ENCODE peak calls at places on chromosome 12, in eight cellular contexts. M is heart left ventricle, C is choroid plexus epithelial cell, N is astrocyte of the spinal cord, K is breast epithelium, T is left ventricle myocardium inferior, Q is fibroblast of pulmonary artery, L is BJ. F is an unnamed sample.

GRCh38 chr12:131642101-131642540 is 68.8 kb upstream of the SFSWAP start:
- DNase-seq in T (no peak), M (no peak), C (no peak), N (no peak), Q (no peak), K (no peak), L (no peak), F (no peak)

GRCh38 chr12:106001819-106002218 is 136.9 kb downstream of the NUAK1 start:
- DNase-seq in Q (no peak), C (no peak), T (no peak), N (no peak), K (no peak), M (no peak), L (no peak), F (no peak)

GRCh38 chr12:89863332-89863938 is 154.8 kb upstream of the ATP2B1 start:
- DNase-seq in Q (no peak), T (no peak), L (no peak), K (no peak), N (no peak), C (no peak), M (no peak), F (no peak)

GRCh38 chr12:4700621-4701026 is 19.6 kb upstream of the GALNT8 start:
- DNase-seq in N (peak), M (peak), T (peak), C (peak), K (no peak), L (no peak), Q (peak), F (no peak)

GRCh38 chr12:15854916-15855315 is 27.3 kb upstream of the STRAP start:
- DNase-seq in T (no peak), M (no peak), Q (no peak), K (no peak), C (no peak), L (no peak), N (no peak), F (no peak)

GRCh38 chr12:9750276-9751203 is 10.2 kb downstream of the CD69 start:
- DNase-seq in L (no peak), C (peak), M (peak), N (peak), T (no peak), K (no peak), Q (peak), F (peak)

GRCh38 chr12:31362115-31362758 is 36.3 kb upstream of the SINHCAF start:
- DNase-seq in C (peak), M (no peak), N (no peak), K (no peak), T (no peak), L (no peak), Q (no peak), F (no peak)

GRCh38 chr12:41968661-41969060 is 176.0 kb downstream of the GXYLT1 start:
- DNase-seq in M (no peak), C (no peak), K (no peak), T (no peak), Q (no peak), L (no peak), N (no peak), F (no peak)

GRCh38 chr12:93125126-93125525 is 196.0 kb upstream of the EEA1 start:
- DNase-seq in L (no peak), N (no peak), T (no peak), C (no peak), M (no peak), Q (no peak), K (no peak), F (no peak)

GRCh38 chr12:124829008-124829707 is 34.5 kb downstream of the SCARB1 start:
- DNase-seq in C (peak), L (peak), K (no peak), Q (peak), M (no peak), N (peak), T (no peak), F (peak)

GRCh38 chr12:88553941-88554658 is 26.2 kb downstream of the KITLG start:
- DNase-seq in L (peak), T (no peak), Q (peak), M (no peak), K (no peak), N (peak), C (peak), F (peak)

GRCh38 chr12:68236421-68237059 is 10.9 kb upstream of the IL26 start:
- DNase-seq in K (no peak), T (no peak), M (no peak), L (no peak), C (peak), Q (no peak), N (no peak), F (no peak)

GRCh38 chr12:124675881-124676688 is 108.7 kb upstream of the NCOR2 start:
- DNase-seq in K (no peak), T (no peak), Q (peak), C (peak), N (no peak), L (no peak), M (no peak), F (no peak)

GRCh38 chr12:64097346-64098105 is 124.6 kb downstream of the KICS2 start:
- DNase-seq in C (no peak), M (no peak), K (no peak), T (no peak), Q (peak), L (no peak), N (no peak), F (no peak)

GRCh38 chr12:90984114-90984513 is 20.7 kb downstream of the EPYC start:
- DNase-seq in N (no peak), M (no peak), Q (no peak), K (no peak), T (no peak), C (no peak), L (no peak), F (no peak)

GRCh38 chr12:113899844-113900471 is 66.2 kb downstream of the RBM19 start:
- DNase-seq in Q (no peak), N (no peak), M (no peak), T (no peak), L (no peak), C (no peak), K (no peak), F (no peak)

GRCh38 chr12:9707864-9708808 is 24.8 kb downstream of the CLECL1 start:
- DNase-seq in T (peak), Q (peak), N (peak), K (no peak), C (peak), L (no peak), M (peak), F (peak)

GRCh38 chr12:132638541-132639408 is 20.2 kb downstream of the P2RX2 start:
- DNase-seq in K (no peak), L (peak), T (no peak), Q (peak), C (peak), M (no peak), N (peak), F (no peak)

GRCh38 chr12:48004039-48004940 is at the start of gene COL2A1:
- DNase-seq in C (no peak), M (no peak), L (no peak), N (peak), K (no peak), Q (no peak), T (no peak), F (no peak)

DNA sequence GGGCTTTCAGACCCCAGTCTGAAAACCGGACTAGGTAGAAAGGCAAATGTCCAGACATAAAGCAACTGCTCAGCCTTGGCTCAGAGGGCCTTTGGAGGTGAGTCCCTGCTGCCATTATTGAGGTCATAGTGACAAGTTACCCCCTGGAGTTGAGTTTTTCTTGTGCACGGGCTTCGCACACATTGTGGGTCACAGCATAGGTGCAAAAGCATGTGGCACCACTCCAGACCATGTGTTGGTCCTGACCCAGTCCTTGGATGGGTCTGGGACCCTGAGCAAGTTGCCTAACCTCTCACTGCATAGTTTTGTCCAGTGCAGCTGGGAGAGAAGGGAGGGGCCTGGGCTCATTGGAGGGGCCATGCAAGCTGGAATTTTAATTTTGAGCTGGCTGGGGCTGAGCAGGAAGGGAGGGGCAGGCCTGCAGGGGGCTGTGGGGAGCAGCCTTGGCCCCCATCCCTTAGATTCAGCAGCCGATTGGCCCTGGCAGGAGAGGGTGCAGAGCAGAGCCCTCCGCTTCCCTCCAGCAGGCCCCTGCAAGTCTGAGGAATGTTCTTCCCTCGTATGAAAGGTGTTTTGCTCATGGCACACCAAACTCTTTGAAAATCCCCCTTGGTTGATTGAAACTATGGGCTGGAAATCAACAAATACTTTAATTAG is 4.2 kb upstream of the KRT5 start:
- DNase-seq in K (no peak), M (no peak), T (no peak), C (no peak), Q (no peak), L (no peak), N (no peak), F (no peak)
- TF ChIP-seq CTCF in K (no peak), M (no peak), T (no peak), C (no peak), Q (no peak), L (no peak), N (no peak), F (no peak)

GRCh38 chr12:121034906-121035305 is 4.1 kb downstream of the OASL start:
- DNase-seq in N (no peak), Q (no peak), L (no peak), C (no peak), K (no peak), M (no peak), T (no peak), F (no peak)

GRCh38 chr12:121036810-121037326 is 2.2 kb downstream of the OASL start:
- DNase-seq in Q (peak), T (no peak), L (no peak), K (no peak), C (peak), M (no peak), N (peak), F (no peak)

GRCh38 chr12:121033625-121034349 is 5.3 kb downstream of the OASL start:
- DNase-seq in K (no peak), C (peak), Q (no peak), N (peak), T (no peak), L (no peak), M (no peak), F (no peak)

GRCh38 chr12:121043067-121043466 is 4.0 kb upstream of the OASL start:
- DNase-seq in C (no peak), N (no peak), T (no peak), Q (no peak), K (no peak), M (no peak), L (no peak), F (no peak)

GRCh38 chr12:121038861-121039654 is at the start of gene OASL:
- DNase-seq in T (no peak), M (no peak), Q (peak), C (peak), L (no peak), K (no peak), N (no peak), F (no peak)
- H3K4me3 ChIP-seq in T (peak), M (peak), Q (peak), C (peak), L (no peak), K (peak), N (no peak), F (peak)

GRCh38 chr12:121626087-121626852 is at the start of gene ORAI1:
- DNase-seq in C (peak), M (peak), L (peak), Q (peak), K (peak), T (peak), N (peak), F (peak)

GRCh38 chr12:121628037-121628436 is 1.7 kb downstream of the ORAI1 start:
- DNase-seq in K (no peak), Q (no peak), L (no peak), N (no peak), C (no peak), T (no peak), M (peak), F (no peak)

GRCh38 chr12:121630791-121631190 is 4.5 kb downstream of the ORAI1 start:
- DNase-seq in Q (no peak), T (no peak), K (no peak), L (no peak), M (no peak), C (no peak), N (no peak), F (no peak)

GRCh38 chr12:121628536-121628935 is 2.2 kb downstream of the ORAI1 start:
- DNase-seq in K (no peak), L (no peak), C (no peak), N (no peak), T (no peak), M (no peak), Q (no peak), F (no peak)

DNA sequence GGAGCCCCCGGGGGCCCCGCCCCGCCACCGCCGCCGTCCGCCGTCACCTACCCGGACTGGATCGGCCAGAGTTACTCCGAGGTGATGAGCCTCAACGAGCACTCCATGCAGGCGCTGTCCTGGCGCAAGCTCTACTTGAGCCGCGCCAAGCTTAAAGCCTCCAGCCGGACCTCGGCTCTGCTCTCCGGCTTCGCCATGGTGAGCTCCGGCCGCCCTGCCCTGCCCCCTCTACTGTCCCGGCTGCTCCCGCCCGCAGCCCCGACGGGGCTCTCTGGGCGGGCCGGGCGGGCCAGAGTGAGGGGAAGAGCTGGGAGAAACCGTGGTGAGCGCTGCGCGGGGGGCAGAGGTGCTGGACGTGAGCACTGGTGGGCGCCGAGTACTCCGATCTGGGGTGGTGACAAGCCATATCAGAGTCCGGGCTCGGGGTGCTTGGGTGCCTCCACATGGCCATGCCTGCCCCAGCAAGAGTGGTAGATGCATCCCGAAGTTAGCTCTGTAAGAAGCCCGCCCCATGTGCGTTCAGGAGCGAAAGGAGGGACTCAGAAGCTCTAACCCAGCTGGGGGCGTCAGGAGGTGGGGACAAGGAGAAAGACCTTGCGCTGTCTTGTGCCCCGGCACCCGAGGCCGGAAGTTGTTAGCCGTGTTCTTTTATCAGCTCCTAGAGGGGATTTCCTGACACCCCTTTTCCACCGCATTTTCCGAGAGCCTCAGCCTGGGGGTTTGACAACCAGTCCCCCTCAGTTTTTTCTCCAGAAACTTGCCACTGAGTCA is 708 bp downstream of the ORAI1 start:
- DNase-seq in N (peak), Q (peak), M (peak), T (peak), K (peak), L (no peak), C (peak), F (peak)
- TF ChIP-seq CTCF in N (peak), Q (no peak), M (no peak), T (no peak), K (no peak), L (peak), C (peak), F (no peak)

DNA sequence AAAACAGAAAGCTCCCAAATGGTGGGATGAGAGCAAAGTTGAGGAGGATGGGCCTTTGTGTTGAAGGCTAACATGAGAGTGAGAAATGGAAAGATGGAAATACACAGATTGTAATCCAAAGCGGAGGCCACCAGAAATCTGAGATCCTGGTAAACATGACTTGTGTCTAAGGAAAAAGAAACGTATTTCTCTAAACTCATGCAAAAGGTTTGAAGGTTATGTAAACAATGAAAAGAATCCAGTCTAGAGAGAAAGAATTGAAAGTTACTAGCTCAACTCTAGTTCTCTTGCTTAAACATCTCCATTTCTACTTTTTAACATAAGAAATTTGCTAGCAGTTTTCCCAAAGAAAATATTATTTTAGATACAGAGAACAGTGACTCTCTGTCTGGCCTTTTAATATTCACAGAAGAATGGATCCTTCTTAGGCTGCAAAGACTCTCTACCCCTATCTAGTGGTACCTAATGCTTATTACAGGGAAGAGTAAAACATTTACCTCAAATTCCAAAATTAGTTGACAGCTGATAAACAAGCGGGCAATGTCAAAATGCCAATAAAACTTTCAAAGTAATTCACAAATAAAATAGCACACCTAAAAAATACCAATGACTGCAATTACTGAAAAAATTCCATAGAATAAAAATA is 75.8 kb upstream of the SOX5 start:
- DNase-seq in K (no peak), C (peak), M (no peak), T (no peak), L (no peak), N (peak), Q (peak), F (no peak)
- H3K4me3 ChIP-seq in K (no peak), C (no peak), M (no peak), T (no peak), L (no peak), N (no peak), Q (no peak), F (no peak)

DNA sequence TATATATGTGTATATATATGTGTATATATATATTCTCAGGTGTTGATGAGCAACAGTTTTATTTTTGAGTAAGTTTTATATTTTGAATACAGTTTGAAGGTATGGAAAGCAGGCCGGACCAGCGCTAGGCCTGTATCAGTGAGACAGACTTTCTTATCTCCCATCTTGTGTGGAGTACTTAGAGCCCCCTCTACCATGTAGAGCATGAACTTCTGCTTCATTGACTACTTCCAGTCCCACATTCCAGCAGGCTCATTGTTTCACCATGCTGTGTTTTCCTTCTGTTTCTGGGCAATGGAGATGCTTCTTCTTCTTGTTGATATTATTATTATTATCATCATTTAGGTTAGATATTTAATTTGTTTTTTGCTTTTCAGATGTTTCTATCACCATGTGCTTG is 76.4 kb downstream of the SLC16A7 start:
- DNase-seq in L (no peak), K (no peak), C (no peak), M (no peak), Q (no peak), N (no peak), T (no peak), F (no peak)
- TF ChIP-seq CTCF in L (no peak), K (no peak), C (no peak), M (no peak), Q (no peak), N (no peak), T (no peak), F (no peak)

GRCh38 chr12:97425380-97425779 is 37.2 kb upstream of the RMST start:
- DNase-seq in M (no peak), N (no peak), L (no peak), Q (no peak), C (no peak), K (no peak), T (no peak), F (no peak)

GRCh38 chr12:97425802-97426484 is 36.7 kb upstream of the RMST start:
- DNase-seq in L (no peak), T (no peak), K (no peak), C (no peak), M (no peak), N (no peak), Q (no peak), F (no peak)

GRCh38 chr12:97426485-97427116 is 36.0 kb upstream of the RMST start:
- DNase-seq in Q (no peak), T (no peak), L (no peak), N (no peak), M (no peak), K (no peak), C (no peak), F (no peak)
- H3K4me3 ChIP-seq in Q (no peak), T (no peak), L (no peak), N (no peak), M (no peak), K (no peak), C (no peak), F (no peak)

GRCh38 chr12:101698782-101699347 is 1.4 kb downstream of the CHPT1 start:
- DNase-seq in C (peak), N (peak), Q (peak), T (no peak), M (no peak), K (no peak), L (no peak), F (no peak)
- TF ChIP-seq CTCF in C (peak), N (peak), Q (peak), T (peak), M (peak), K (no peak), L (peak), F (peak)

GRCh38 chr12:57236224-57236924 is 6.9 kb downstream of the SHMT2 start:
- DNase-seq in N (no peak), Q (no peak), K (no peak), C (no peak), L (no peak), T (no peak), M (no peak), F (no peak)
- H3K4me3 ChIP-seq in N (no peak), Q (no peak), K (peak), C (no peak), L (no peak), T (peak), M (peak), F (no peak)

GRCh38 chr12:46373303-46374182 is 970 bp upstream of the SLC38A2 start:
- DNase-seq in Q (peak), K (peak), N (peak), L (no peak), T (peak), C (peak), M (peak), F (no peak)
- TF ChIP-seq CTCF in Q (peak), K (no peak), N (peak), L (peak), T (peak), C (peak), M (peak), F (no peak)

DNA sequence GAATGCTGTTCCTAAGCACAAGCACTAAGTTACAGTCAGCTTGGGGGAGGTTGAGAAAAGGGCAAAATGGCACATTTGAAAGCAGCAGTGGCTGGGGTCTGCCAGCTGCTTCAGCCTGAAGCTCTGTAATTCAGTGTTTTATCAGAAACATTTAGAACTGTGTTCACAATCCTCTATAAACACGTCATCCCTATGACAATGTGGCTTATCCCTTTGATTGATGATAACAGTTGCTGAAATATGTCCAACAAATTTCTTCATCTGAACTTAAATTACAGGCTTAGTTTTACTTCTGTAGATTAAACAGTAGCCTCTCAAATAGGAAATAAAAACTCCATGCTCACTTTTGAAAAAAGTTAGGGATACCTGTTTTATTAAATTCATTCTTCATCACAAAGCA is 108.8 kb downstream of the VEZT start:
- DNase-seq in N (no peak), M (no peak), T (no peak), K (no peak), C (peak), L (no peak), Q (peak), F (no peak)
- H3K4me3 ChIP-seq in N (no peak), M (no peak), T (no peak), K (no peak), C (no peak), L (no peak), Q (no peak), F (no peak)